ENCODE peak calls at places on chromosome 13, in seven cellular contexts. L, K, Z, H, I, F and X are unnamed samples.

GRCh38 chr13:21344662-21345176 is 114.4 kb downstream of the ZDHHC20 start:
- DNase-seq in L (no peak), K (no peak), Z (no peak), H (no peak), I (no peak), F (no peak), X (no peak)

GRCh38 chr13:27327633-27328032 is 57.0 kb downstream of the RASL11A start:
- DNase-seq in L (no peak), K (no peak), Z (no peak), H (no peak), I (no peak), F (no peak), X (no peak)

GRCh38 chr13:28704919-28705318 is 13.9 kb downstream of the SLC46A3 start:
- DNase-seq in L (no peak), K (no peak), Z (no peak), H (no peak), I (no peak), F (no peak), X (no peak)

GRCh38 chr13:92658293-92658692 is 568.3 kb upstream of the GPC6 start:
- DNase-seq in L (no peak), K (no peak), Z (no peak), H (no peak), I (no peak), F (no peak), X (no peak)

GRCh38 chr13:25494708-25495411 is 123.1 kb downstream of the ATP8A2 start:
- DNase-seq in L (no peak), K (no peak), Z (no peak), H (no peak), I (no peak), F (no peak), X (no peak)

GRCh38 chr13:45231722-45232121 is 30.9 kb upstream of the KCTD4 start:
- DNase-seq in L (no peak), K (no peak), Z (no peak), H (no peak), I (no peak), F (no peak), X (no peak)

GRCh38 chr13:74217816-74218215 is 83.6 kb upstream of the KLF12 start:
- DNase-seq in L (no peak), K (no peak), Z (no peak), H (peak; percentile 90), I (no peak), F (no peak), X (no peak)

GRCh38 chr13:59356607-59357006 is 807.1 kb downstream of the DIAPH3 start:
- DNase-seq in L (peak; percentile 74), K (peak; percentile 92), Z (no peak), H (peak; percentile 16), I (no peak), F (peak; percentile 33), X (peak; percentile 64)

GRCh38 chr13:41900918-41901317 is 60.0 kb downstream of the VWA8 start:
- DNase-seq in L (peak; percentile 23), K (no peak), Z (no peak), H (no peak), I (peak; percentile 4), F (no peak), X (no peak)

GRCh38 chr13:41909524-41909923 is 51.4 kb downstream of the VWA8 start:
- DNase-seq in L (no peak), K (no peak), Z (no peak), H (no peak), I (no peak), F (no peak), X (no peak)

DNA sequence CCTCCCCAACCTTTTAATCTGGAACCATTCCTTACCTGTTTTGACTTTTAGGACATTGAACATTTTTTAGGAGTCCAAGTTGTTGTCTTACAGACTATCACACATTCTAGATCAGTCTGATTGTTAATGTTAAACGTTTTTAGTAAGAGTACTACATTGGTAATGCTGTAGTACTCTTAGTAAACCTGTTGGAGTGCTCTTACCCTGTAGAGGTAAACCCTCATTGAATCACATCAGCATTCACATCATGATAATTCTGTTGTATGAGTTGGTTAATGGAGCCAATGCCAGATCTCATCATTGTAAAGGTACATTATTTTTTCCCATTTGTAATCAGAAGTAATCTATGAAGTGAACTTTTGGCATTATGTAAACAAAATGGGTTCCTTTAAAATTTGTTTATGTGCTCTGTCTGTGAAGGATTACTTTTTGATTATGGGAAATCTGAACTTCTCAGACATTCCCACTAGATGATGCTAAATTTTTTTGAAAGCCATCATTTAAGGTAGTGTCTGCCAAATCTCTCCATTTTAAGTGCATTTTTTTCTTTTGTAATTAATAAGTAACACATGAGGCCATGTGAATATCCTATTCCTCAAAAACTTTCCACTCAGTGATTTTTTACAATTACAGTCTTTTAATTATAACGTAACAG is 55.2 kb downstream of the VWA8 start:
- DNase-seq in L (no peak), K (no peak), Z (no peak), H (no peak), I (peak; percentile 54), F (no peak), X (no peak)
- TF ChIP-seq CTCF in L (peak; percentile 59), K (peak; percentile 65), Z (peak; percentile 59), H (peak; percentile 65), I (peak; percentile 72), F (peak; percentile 42), X (peak; percentile 62)

GRCh38 chr13:52929826-52930225 is 81.4 kb upstream of the PCDH8 start:
- DNase-seq in L (no peak), K (no peak), Z (no peak), H (no peak), I (no peak), F (no peak), X (no peak)

GRCh38 chr13:52933547-52934167 is 85.2 kb upstream of the PCDH8 start:
- DNase-seq in L (no peak), K (no peak), Z (no peak), H (no peak), I (no peak), F (no peak), X (no peak)

GRCh38 chr13:52926971-52927370 is 78.5 kb upstream of the PCDH8 start:
- DNase-seq in L (no peak), K (no peak), Z (no peak), H (no peak), I (no peak), F (no peak), X (no peak)

DNA sequence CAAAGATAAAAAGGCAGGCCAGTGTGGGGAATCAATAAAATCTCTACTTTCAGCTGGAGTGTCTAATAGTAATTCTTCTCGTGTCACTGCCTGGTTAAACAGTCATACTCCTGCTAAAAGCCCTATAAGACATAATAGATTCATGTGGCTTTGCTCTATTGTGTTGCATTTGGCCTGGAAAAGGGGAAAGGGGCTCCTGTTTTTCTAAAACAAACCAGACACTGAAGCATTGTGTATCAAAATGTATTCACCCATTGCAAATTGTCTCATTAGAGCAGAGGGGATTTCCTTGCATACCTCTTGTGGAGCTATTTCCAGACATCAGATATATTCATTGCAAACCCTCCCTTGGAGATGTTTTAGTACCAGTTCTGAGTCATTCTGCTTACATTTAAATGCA is 83.5 kb upstream of the PCDH8 start:
- DNase-seq in L (no peak), K (no peak), Z (no peak), H (no peak), I (no peak), F (no peak), X (no peak)
- H3K27me3 ChIP-seq in L (peaks cover 5% of the 10 kb centered on the region), K (no peaks in the 10 kb centered on the region), Z (no peaks in the 10 kb centered on the region), H (no peaks in the 10 kb centered on the region), I (no peaks in the 10 kb centered on the region), F (no peaks in the 10 kb centered on the region), X (no peaks in the 10 kb centered on the region)

GRCh38 chr13:112575680-112576079 is 12.3 kb downstream of the TUBGCP3 start:
- DNase-seq in L (no peak), K (no peak), Z (no peak), H (no peak), I (no peak), F (no peak), X (no peak)
- TF ChIP-seq CTCF in L (no peak), K (peak; percentile 21), Z (no peak), H (no peak), I (no peak), F (no peak), X (no peak)

GRCh38 chr13:112005925-112006324 is 61.0 kb upstream of the SOX1 start:
- DNase-seq in L (no peak), K (no peak), Z (no peak), H (no peak), I (no peak), F (no peak), X (no peak)

GRCh38 chr13:112010714-112011113 is 56.2 kb upstream of the SOX1 start:
- DNase-seq in L (no peak), K (no peak), Z (no peak), H (no peak), I (no peak), F (no peak), X (no peak)

GRCh38 chr13:112012705-112013085 is 54.3 kb upstream of the SOX1 start:
- DNase-seq in L (no peak), K (no peak), Z (no peak), H (no peak), I (no peak), F (no peak), X (no peak)

GRCh38 chr13:112012004-112012704 is 54.8 kb upstream of the SOX1 start:
- DNase-seq in L (no peak), K (no peak), Z (no peak), H (no peak), I (no peak), F (no peak), X (peak; percentile 85)

DNA sequence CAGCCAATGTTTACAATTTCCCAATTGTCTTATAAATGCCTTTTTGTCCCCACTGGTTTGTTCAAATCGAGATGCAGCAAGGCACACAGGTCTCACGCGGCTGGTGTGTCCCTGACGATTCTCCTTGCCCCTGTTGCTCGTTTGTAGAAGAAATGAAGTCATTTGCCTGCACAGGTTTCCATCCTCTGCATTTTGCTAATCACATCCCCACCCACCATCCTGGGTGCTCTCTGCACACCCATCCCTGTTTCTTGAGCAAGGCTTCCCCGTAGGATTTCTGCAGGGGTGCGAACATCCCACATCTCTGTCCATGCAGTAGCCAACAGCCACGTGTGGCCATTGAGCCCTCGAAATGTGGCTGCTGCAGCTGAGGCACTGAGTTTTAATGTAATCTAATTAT is 59.8 kb upstream of the SOX1 start:
- DNase-seq in L (no peak), K (no peak), Z (no peak), H (no peak), I (no peak), F (no peak), X (no peak)
- H3K27me3 ChIP-seq in L (no peaks in the 10 kb centered on the region), K (peaks cover 33% of the 10 kb centered on the region), Z (no peaks in the 10 kb centered on the region), H (no peaks in the 10 kb centered on the region), I (peaks cover 12% of the 10 kb centered on the region), F (no peaks in the 10 kb centered on the region), X (no peaks in the 10 kb centered on the region)